ENCODE peak calls at places on chromosomes 3 and 15, in five cellular contexts. O is osteoblast, V is gastrocnemius medialis, D is astrocyte, E is keratinocyte. M is an unnamed sample.

GRCh38 chr15:22884344-22884743 is 45.9 kb downstream of the NIPA2 start:
- DNase-seq in D (no peak), E (no peak), V (no peak), O (no peak), M (peak; percentile 6)

GRCh38 chr3:133119146-133119545 is 81.0 kb downstream of the TMEM108 start:
- DNase-seq in V (no peak), O (no peak), D (no peak), E (no peak), M (no peak)

GRCh38 chr3:42014949-42015533 is 53.1 kb upstream of the ULK4 start:
- DNase-seq in E (no peak), O (peak; percentile 91), D (no peak), V (peak; percentile 68), M (peak; percentile 42)

GRCh38 chr15:58529041-58529440 is 97.2 kb downstream of the LIPC start:
- DNase-seq in O (no peak), D (no peak), E (no peak), V (no peak), M (no peak)

GRCh38 chr3:43770426-43771103 is 79.8 kb downstream of the ABHD5 start:
- DNase-seq in E (no peak), O (no peak), D (peak; percentile 37), V (peak; percentile 78), M (peak; percentile 51)

GRCh38 chr15:80172401-80172800 is 19.6 kb downstream of the FAH start:
- DNase-seq in E (no peak), D (no peak), V (no peak), O (no peak), M (no peak)

GRCh38 chr3:149373235-149374125 is 4.0 kb downstream of the TM4SF1 start:
- DNase-seq in V (no peak), E (no peak), O (no peak), D (peak; percentile 73), M (peak; percentile 93)

GRCh38 chr3:37991823-37992222 is 1.2 kb downstream of the VILL start:
- DNase-seq in V (peak; percentile 8), O (peak; percentile 53), D (no peak), E (no peak), M (no peak)

GRCh38 chr15:79837846-79838245 is 59.0 kb downstream of the MTHFS start:
- DNase-seq in D (no peak), E (no peak), V (no peak), O (no peak), M (no peak)

GRCh38 chr3:46271910-46272309 is 29.6 kb downstream of the CCR3 start:
- DNase-seq in O (no peak), E (no peak), V (no peak), D (no peak), M (no peak)

GRCh38 chr15:101276501-101277037 is 716 bp downstream of the SELENOS start:
- DNase-seq in D (peak; percentile 34), O (peak; percentile 30), V (no peak), E (no peak), M (peak; percentile 66)

GRCh38 chr3:139538733-139539132 is 809 bp downstream of the RBP1 start:
- DNase-seq in E (no peak), D (peak; percentile 80), V (no peak), O (no peak), M (no peak)

GRCh38 chr3:46496745-46497555 is 826 bp upstream of the RTP3 start:
- DNase-seq in O (peak; percentile 76), V (no peak), E (no peak), D (no peak), M (peak; percentile 24)

GRCh38 chr15:51090753-51091152 is 4.0 kb downstream of the TNFAIP8L3 start:
- DNase-seq in V (no peak), E (no peak), O (no peak), D (no peak), M (no peak)
- H3K27me3 ChIP-seq in V (peaks cover 22% of the 10 kb centered on the region), E (peaks cover 32% of the 10 kb centered on the region), O (peaks cover 13% of the 10 kb centered on the region), D (peaks cover 50% of the 10 kb centered on the region), M (no peaks in the 10 kb centered on the region)

DNA sequence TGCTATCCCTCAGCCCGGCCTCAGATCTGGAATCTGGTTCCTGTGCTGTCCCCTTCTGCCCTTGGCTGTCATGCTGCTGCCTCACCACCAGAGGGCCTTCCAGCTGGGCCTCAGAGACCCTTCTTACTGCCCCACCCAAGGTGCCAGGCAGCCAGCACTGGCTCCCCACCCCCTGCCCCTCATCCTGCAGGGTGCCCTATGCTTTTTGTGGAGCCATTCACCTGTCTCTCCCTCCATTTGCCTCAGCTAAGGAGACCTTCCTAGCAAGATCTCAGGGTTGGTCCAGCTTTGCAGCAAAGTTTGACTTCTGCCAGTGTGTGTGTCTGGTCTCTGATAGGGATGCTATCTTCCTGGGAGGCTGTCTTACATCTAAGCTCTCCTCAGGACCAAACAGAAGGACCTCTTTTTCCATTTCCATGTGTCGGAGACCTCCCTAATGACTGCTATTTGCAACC is 1.9 kb upstream of the VWA5B2 start:
- DNase-seq in O (peak; percentile 96), E (no peak), D (no peak), V (no peak), M (peak; percentile 55)
- H3K27me3 ChIP-seq in O (peaks cover 56% of the 10 kb centered on the region), E (peaks cover 54% of the 10 kb centered on the region), D (peaks cover 44% of the 10 kb centered on the region), V (peaks cover 36% of the 10 kb centered on the region), M (peaks cover 40% of the 10 kb centered on the region)

DNA sequence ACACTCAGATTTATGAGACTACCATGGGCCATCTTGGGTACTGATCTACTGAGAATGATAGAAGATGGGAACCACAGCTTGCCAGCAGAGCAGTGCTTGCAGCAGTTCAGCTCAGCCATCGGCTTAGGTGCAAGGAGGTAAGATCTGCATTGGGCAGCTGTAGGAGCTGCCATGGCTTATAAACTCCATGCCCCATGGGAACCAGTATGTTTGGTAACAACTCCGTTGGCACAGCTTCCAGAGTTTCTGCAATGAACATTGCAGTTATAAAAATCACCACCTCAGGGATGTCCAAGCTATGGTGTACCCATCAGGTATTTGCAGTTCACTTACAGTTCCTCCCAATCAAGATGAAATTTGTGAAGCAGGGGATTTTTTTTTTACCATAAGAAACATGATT is 299.1 kb upstream of the ROPN1 start:
- DNase-seq in V (no peak), E (no peak), D (no peak), O (no peak), M (no peak)
- H3K27me3 ChIP-seq in V (no peaks in the 10 kb centered on the region), E (peaks cover 10% of the 10 kb centered on the region), D (no peaks in the 10 kb centered on the region), O (peaks cover 53% of the 10 kb centered on the region), M (no peaks in the 10 kb centered on the region)

GRCh38 chr3:184282941-184283340 is 7.1 kb downstream of the ECE2 start:
- DNase-seq in V (no peak), D (no peak), O (peak; percentile 35), E (no peak), M (no peak)

GRCh38 chr3:184275961-184276910 is at the start of gene ECE2:
- DNase-seq in D (no peak), V (no peak), O (peak; percentile 87), E (no peak), M (peak; percentile 59)

GRCh38 chr3:184275302-184275701 is 520 bp upstream of the ECE2 start:
- DNase-seq in E (no peak), D (no peak), V (no peak), O (peak; percentile 53), M (no peak)

GRCh38 chr3:184272269-184272668 is 3.6 kb upstream of the ECE2 start:
- DNase-seq in O (peak; percentile 5), E (no peak), D (no peak), V (no peak), M (no peak)

GRCh38 chr3:184277366-184277765 is 1.5 kb downstream of the ECE2 start:
- DNase-seq in V (no peak), D (no peak), O (peak; percentile 10), E (no peak), M (no peak)
- H3K27me3 ChIP-seq in V (peaks cover 20% of the 10 kb centered on the region), D (peaks cover 39% of the 10 kb centered on the region), O (peaks cover 43% of the 10 kb centered on the region), E (peaks cover 40% of the 10 kb centered on the region), M (peaks cover 48% of the 10 kb centered on the region)

GRCh38 chr15:76341366-76342045 is 4.9 kb downstream of the ISL2 start:
- DNase-seq in D (no peak), E (no peak), V (no peak), O (peak; percentile 87), M (peak; percentile 16)
- H3K27me3 ChIP-seq in D (peaks cover 96% of the 10 kb centered on the region), E (peaks cover 99% of the 10 kb centered on the region), V (peaks cover 100% of the 10 kb centered on the region), O (peaks cover 99% of the 10 kb centered on the region), M (peaks cover 81% of the 10 kb centered on the region)

M was measured in adipocyte.